ENCODE peak calls at places on chromosome 17, in nine cellular contexts. W is T-helper 2 cell; D is activated naive CD8-positive, alpha-beta T cell treated with anti-CD3 and anti-CD28 coated beads, Interleukin-2, amount 10 ng/mL, durations not matched to agents 7 days and 5 days; Q is osteocyte; J is CD8-positive, alpha-beta memory T cell; C is vagina; Y is fibroblast of pulmonary artery; H is hippocampal formation; T is Ammon's horn. Z is an unnamed sample.

GRCh38 chr17:31495049-31495885 is 103.8 kb downstream of the RAB11FIP4 start:
- DNase-seq in W (no peak), D (no peak), Q (no peak), J (no peak), C (no peak), Y (no peak), H (no peak), T (no peak), Z (peak; percentile 57)

GRCh38 chr17:37312137-37312923 is 63.5 kb upstream of the C17orf78 start:
- DNase-seq in W (no peak), D (no peak), Q (peak; percentile 21), J (no peak), C (no peak), Y (no peak), H (no peak), T (no peak), Z (no peak)

GRCh38 chr17:21511368-21512195 is 135.4 kb downstream of the KCNJ12 start:
- DNase-seq in W (peak; percentile 49), D (peak; percentile 75), Q (peak; percentile 94), J (peak; percentile 44), C (no peak), Y (peak; percentile 85), H (peak; percentile 76), T (peak; percentile 86), Z (no peak)

GRCh38 chr17:28982191-28982793 is 23.5 kb downstream of the SEZ6 start:
- DNase-seq in W (peak; percentile 14), D (peak; percentile 51), Q (no peak), J (peak; percentile 53), C (no peak), Y (peak; percentile 88), H (no peak), T (no peak), Z (no peak)

GRCh38 chr17:54256530-54256929 is 433.8 kb downstream of the KIF2B start:
- DNase-seq in W (no peak), D (no peak), Q (no peak), J (no peak), C (no peak), Y (no peak), H (no peak), T (no peak), Z (no peak)

GRCh38 chr17:78748048-78748729 is 33.9 kb downstream of the CYTH1 start:
- DNase-seq in W (no peak), D (no peak), Q (no peak), J (no peak), C (no peak), Y (no peak), H (no peak), T (no peak), Z (peak; percentile 65)

GRCh38 chr17:50514936-50515702 is 6.9 kb downstream of the MYCBPAP start:
- DNase-seq in W (no peak), D (no peak), Q (no peak), J (no peak), C (no peak), Y (peak; percentile 68), H (no peak), T (no peak), Z (peak; percentile 53)

GRCh38 chr17:300881-301280 is 51.7 kb downstream of the RPH3AL start:
- DNase-seq in W (no peak), D (no peak), Q (no peak), J (no peak), C (no peak), Y (no peak), H (no peak), T (no peak), Z (peak; percentile 59)

GRCh38 chr17:78174332-78174869 is 6.0 kb downstream of the SYNGR2 start:
- DNase-seq in W (no peak), D (no peak), Q (no peak), J (no peak), C (no peak), Y (no peak), H (peak; percentile 88), T (peak; percentile 92), Z (no peak)

GRCh38 chr17:1454541-1454940 is 1.5 kb downstream of the CRK start:
- DNase-seq in W (no peak), D (no peak), Q (no peak), J (no peak), C (no peak), Y (no peak), H (no peak), T (no peak), Z (no peak)

GRCh38 chr17:47636273-47637030 is 13.3 kb upstream of the KPNB1 start:
- DNase-seq in W (no peak), D (no peak), Q (no peak), J (no peak), C (no peak), Y (no peak), H (no peak), T (no peak), Z (no peak)

GRCh38 chr17:42405963-42406495 is 17.0 kb downstream of the CAVIN1 start:
- DNase-seq in W (peak; percentile 73), D (peak; percentile 89), Q (peak; percentile 91), J (peak; percentile 69), C (no peak), Y (peak; percentile 80), H (peak; percentile 77), T (peak; percentile 80), Z (peak; percentile 81)

GRCh38 chr17:330993-331701 is 21.5 kb downstream of the RPH3AL start:
- DNase-seq in W (no peak), D (peak; percentile 53), Q (no peak), J (no peak), C (no peak), Y (no peak), H (peak; percentile 42), T (peak; percentile 65), Z (no peak)

GRCh38 chr17:40130352-40131042 is 8.7 kb downstream of the MSL1 start:
- DNase-seq in W (no peak), D (no peak), Q (no peak), J (no peak), C (no peak), Y (peak; percentile 44), H (no peak), T (peak; percentile 47), Z (no peak)

GRCh38 chr17:35788504-35788998 is 6.9 kb downstream of the MMP28 start:
- DNase-seq in W (no peak), D (no peak), Q (no peak), J (no peak), C (no peak), Y (peak; percentile 67), H (no peak), T (no peak), Z (no peak)

GRCh38 chr17:78142113-78142861 is 3.9 kb upstream of the C17orf99 start:
- DNase-seq in W (no peak), D (no peak), Q (no peak), J (no peak), C (no peak), Y (peak; percentile 17), H (no peak), T (no peak), Z (no peak)

GRCh38 chr17:79340286-79340685 is 265.7 kb downstream of the ENGASE start:
- DNase-seq in W (no peak), D (no peak), Q (no peak), J (no peak), C (no peak), Y (no peak), H (no peak), T (no peak), Z (no peak)

GRCh38 chr17:19418312-19418992 is 7.4 kb downstream of the RNF112 start:
- DNase-seq in W (no peak), D (no peak), Q (no peak), J (no peak), C (no peak), Y (peak; percentile 58), H (no peak), T (no peak), Z (no peak)

GRCh38 chr17:61158372-61158771 is 241.3 kb upstream of the TBX2 start:
- DNase-seq in W (no peak), D (no peak), Q (no peak), J (no peak), C (no peak), Y (no peak), H (no peak), T (no peak), Z (no peak)

GRCh38 chr17:82361885-82362633 is 3.0 kb downstream of the TEX19 start:
- DNase-seq in W (no peak), D (no peak), Q (no peak), J (no peak), C (no peak), Y (no peak), H (no peak), T (no peak), Z (no peak)

GRCh38 chr17:60534010-60534555 is 8.0 kb upstream of the APPBP2 start:
- DNase-seq in W (no peak), D (no peak), Q (no peak), J (no peak), C (no peak), Y (no peak), H (no peak), T (no peak), Z (no peak)

GRCh38 chr17:82668024-82668630 is 19.9 kb upstream of the WDR45B start:
- DNase-seq in W (no peak), D (no peak), Q (no peak), J (no peak), C (no peak), Y (no peak), H (no peak), T (no peak), Z (no peak)

GRCh38 chr17:55722742-55723487 is at the start of gene TMEM100:
- DNase-seq in W (no peak), D (no peak), Q (no peak), J (no peak), C (no peak), Y (peak; percentile 86), H (no peak), T (no peak), Z (no peak)